ENCODE peak calls at places on chromosomes 5 and 9, in six cellular contexts. S, I, G, D, K and R are unnamed samples.

GRCh38 chr5:72788851-72789505 is 27.5 kb upstream of the TNPO1 start:
- DNase-seq in S (no peak), I (no peak), G (no peak), D (no peak), K (no peak), R (no peak)

GRCh38 chr5:23412011-23412410 is 95.4 kb upstream of the PRDM9 start:
- DNase-seq in S (no peak), I (no peak), G (no peak), D (no peak), K (no peak), R (no peak)

GRCh38 chr9:127974002-127974768 is 6.6 kb downstream of the EEIG1 start:
- DNase-seq in S (no peak), I (no peak), G (no peak), D (no peak), K (no peak), R (no peak)

GRCh38 chr5:150303070-150303595 is 428 bp upstream of the ARSI start:
- DNase-seq in S (no peak), I (no peak), G (no peak), D (no peak), K (no peak), R (no peak)

GRCh38 chr5:180553530-180553929 is 37.8 kb downstream of the SCGB3A1 start:
- DNase-seq in S (no peak), I (no peak), G (no peak), D (no peak), K (no peak), R (no peak)

GRCh38 chr5:77262685-77263084 is 52.2 kb downstream of the PDE8B start:
- DNase-seq in S (no peak), I (no peak), G (no peak), D (no peak), K (no peak), R (no peak)

GRCh38 chr5:143605403-143606005 is 202.0 kb upstream of the NR3C1 start:
- DNase-seq in S (peak; percentile 43), I (no peak), G (no peak), D (peak; percentile 32), K (no peak), R (peak; percentile 83)

GRCh38 chr9:27569406-27569805 is 3.9 kb downstream of the C9orf72 start:
- DNase-seq in S (no peak), I (no peak), G (no peak), D (no peak), K (no peak), R (no peak)

GRCh38 chr5:132479812-132480441 is 10.6 kb downstream of the IRF1 start:
- DNase-seq in S (no peak), I (no peak), G (no peak), D (no peak), K (no peak), R (no peak)

GRCh38 chr9:128917151-128917849 is 3.5 kb upstream of the PHYHD1 start:
- DNase-seq in S (no peak), I (no peak), G (no peak), D (peak; percentile 93), K (peak; percentile 49), R (no peak)

GRCh38 chr9:130768265-130768664 is 66.8 kb upstream of the ABL1 start:
- DNase-seq in S (no peak), I (peak; percentile 62), G (no peak), D (no peak), K (no peak), R (peak; percentile 91)

GRCh38 chr5:52837068-52837467 is 49.4 kb downstream of the ITGA1 start:
- DNase-seq in S (no peak), I (no peak), G (no peak), D (no peak), K (peak; percentile 6), R (no peak)

GRCh38 chr5:170389250-170389902 is at the start of gene KCNMB1:
- DNase-seq in S (no peak), I (no peak), G (no peak), D (no peak), K (no peak), R (peak; percentile 50)

GRCh38 chr9:83403864-83404263 is 134.3 kb downstream of the FRMD3 start:
- DNase-seq in S (no peak), I (no peak), G (no peak), D (no peak), K (no peak), R (no peak)

GRCh38 chr9:98536542-98537173 is 172.1 kb downstream of the GABBR2 start:
- DNase-seq in S (no peak), I (peak; percentile 84), G (no peak), D (peak; percentile 27), K (no peak), R (peak; percentile 54)

GRCh38 chr5:36870399-36871040 is 6.0 kb upstream of the NIPBL start:
- DNase-seq in S (peak; percentile 72), I (peak; percentile 91), G (no peak), D (no peak), K (no peak), R (peak; percentile 47)

GRCh38 chr5:79976759-79977515 is 14.1 kb downstream of the MTX3 start:
- DNase-seq in S (no peak), I (no peak), G (no peak), D (no peak), K (no peak), R (no peak)

GRCh38 chr5:68395844-68396523 is 180.4 kb downstream of the PIK3R1 start:
- DNase-seq in S (no peak), I (no peak), G (no peak), D (no peak), K (no peak), R (no peak)

GRCh38 chr5:37631939-37632338 is 207.9 kb downstream of the GDNF start:
- DNase-seq in S (no peak), I (no peak), G (no peak), D (no peak), K (no peak), R (no peak)

GRCh38 chr5:179303801-179304200 is 41.5 kb downstream of the ADAMTS2 start:
- DNase-seq in S (no peak), I (no peak), G (no peak), D (no peak), K (no peak), R (no peak)

GRCh38 chr9:113953541-113953940 is 77.4 kb downstream of the ZNF618 start:
- DNase-seq in S (no peak), I (no peak), G (no peak), D (no peak), K (no peak), R (no peak)

GRCh38 chr5:26326153-26326759 is 712.1 kb downstream of the CDH9 start:
- DNase-seq in S (no peak), I (no peak), G (no peak), D (no peak), K (no peak), R (no peak)

GRCh38 chr9:31390352-31391025 is 994.0 kb upstream of the ACO1 start:
- DNase-seq in S (no peak), I (no peak), G (no peak), D (no peak), K (no peak), R (no peak)

GRCh38 chr9:132147331-132147730 is 14.5 kb upstream of the NTNG2 start:
- DNase-seq in S (no peak), I (no peak), G (no peak), D (no peak), K (no peak), R (peak; percentile 72)

GRCh38 chr9:74953235-74953741 is 576 bp upstream of the C9orf40 start:
- DNase-seq in S (no peak), I (peak; percentile 82), G (no peak), D (no peak), K (no peak), R (no peak)

GRCh38 chr9:93220627-93221425 is 36.9 kb downstream of the WNK2 start:
- DNase-seq in S (no peak), I (no peak), G (no peak), D (no peak), K (no peak), R (no peak)

GRCh38 chr9:93217706-93218105 is 33.8 kb downstream of the WNK2 start:
- DNase-seq in S (no peak), I (no peak), G (no peak), D (no peak), K (no peak), R (no peak)

GRCh38 chr9:93218161-93218560 is 34.2 kb downstream of the WNK2 start:
- DNase-seq in S (no peak), I (no peak), G (no peak), D (no peak), K (no peak), R (no peak)

GRCh38 chr9:93218671-93219420 is 34.9 kb downstream of the WNK2 start:
- DNase-seq in S (no peak), I (no peak), G (no peak), D (no peak), K (no peak), R (no peak)

GRCh38 chr9:93219692-93220091 is 35.8 kb downstream of the WNK2 start:
- DNase-seq in S (no peak), I (no peak), G (no peak), D (no peak), K (no peak), R (no peak)
- H3K27ac ChIP-seq in S (no peak overlapping the region), I (no peak overlapping the region), G (no peak overlapping the region), D (no peak overlapping the region), K (no peak overlapping the region), R (no peak overlapping the region)

GRCh38 chr9:133584559-133585476 is 24.4 kb downstream of the FAM163B start:
- DNase-seq in S (no peak), I (no peak), G (no peak), D (no peak), K (no peak), R (no peak)
- H3K27ac ChIP-seq in S (no peak overlapping the region), I (no peak overlapping the region), G (no peak overlapping the region), D (no peak overlapping the region), K (no peak overlapping the region), R (no peak overlapping the region)

DNA sequence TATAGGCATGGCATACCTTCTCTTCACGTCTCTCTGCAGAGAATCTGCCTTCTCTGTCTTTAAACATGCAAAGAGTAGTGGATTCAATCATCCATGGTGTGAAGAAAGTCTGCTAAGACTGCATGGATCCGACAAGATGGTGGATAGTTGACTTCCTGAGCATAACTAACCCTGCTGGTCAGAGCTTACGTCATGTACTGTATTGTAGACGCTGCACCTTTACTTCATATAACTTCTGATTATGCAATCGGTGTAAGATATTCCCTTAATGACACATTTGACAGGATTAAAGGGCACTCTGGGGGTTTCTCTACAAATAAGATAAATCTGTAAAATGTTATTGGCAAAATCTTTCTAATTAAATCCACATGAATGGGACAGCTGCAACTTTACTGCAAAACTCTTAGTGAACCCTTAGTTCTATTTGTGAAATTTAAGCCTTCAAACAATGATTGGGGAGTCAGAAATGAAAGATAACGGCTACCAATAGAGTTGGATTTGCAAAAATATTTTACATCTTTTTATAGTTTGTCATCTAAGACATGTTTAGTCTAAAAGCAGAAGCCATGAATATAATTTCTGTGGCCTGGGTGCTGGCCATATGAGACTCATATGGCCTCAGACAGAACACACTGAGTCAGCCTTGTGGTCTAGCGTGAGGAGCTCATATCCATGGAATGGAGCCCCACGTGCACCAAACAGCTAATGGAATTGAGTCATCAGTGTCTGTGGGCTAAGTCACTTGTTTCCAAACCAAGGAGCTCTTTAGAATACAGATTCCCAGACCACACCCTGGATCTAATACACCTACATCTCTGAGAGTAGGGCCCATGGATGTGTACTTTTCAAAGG is 240.5 kb upstream of the NREP start:
- DNase-seq in S (no peak), I (no peak), G (no peak), D (no peak), K (no peak), R (peak; percentile 45)
- H3K27ac ChIP-seq in S (no peak overlapping the region), I (no peak overlapping the region), G (no peak overlapping the region), D (no peak overlapping the region), K (no peak overlapping the region), R (no peak overlapping the region)

DNA sequence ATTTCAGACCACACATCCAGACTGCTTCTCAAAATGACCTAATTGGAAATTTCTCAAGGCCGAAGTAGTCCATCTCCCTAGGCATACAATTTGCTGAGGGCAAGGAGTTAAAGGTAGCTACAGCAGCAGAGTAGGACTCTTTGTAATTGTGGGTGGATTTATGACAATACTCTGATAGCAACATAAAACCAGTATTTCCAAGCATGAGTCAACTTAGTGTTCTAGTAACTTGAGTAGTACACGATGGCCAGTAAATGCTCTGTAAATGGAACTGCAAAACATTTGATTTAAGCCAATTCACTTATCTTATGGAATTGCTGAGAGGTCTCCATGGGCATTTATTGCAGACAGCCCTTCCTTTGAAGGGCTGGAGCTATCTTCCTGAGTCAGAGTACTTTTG is 352.2 kb downstream of the PLK2 start:
- DNase-seq in S (no peak), I (no peak), G (no peak), D (no peak), K (no peak), R (no peak)
- H3K27ac ChIP-seq in S (no peak overlapping the region), I (no peak overlapping the region), G (no peak overlapping the region), D (no peak overlapping the region), K (no peak overlapping the region), R (no peak overlapping the region)